ENCODE peak calls at places on chromosomes 5 and 9, in eight cellular contexts. H, N, X, F, Q, A, P and Y are unnamed samples.

GRCh38 chr5:166497705-166498104 is 1793.7 kb upstream of the WWC1 start:
- DNase-seq in A (no peak), P (no peak), F (no peak), H (no peak), X (no peak), N (no peak), Q (no peak), Y (peak)

GRCh38 chr5:151686673-151687378 is at the start of gene SPARC:
- DNase-seq in N (peak), Q (peak), A (no peak), F (peak), H (peak), X (no peak), P (peak), Y (no peak)

GRCh38 chr5:80408475-80408875 is 611 bp downstream of the ZFYVE16 start:
- DNase-seq in F (peak), A (peak), N (peak), P (no peak), Q (peak), X (peak), H (peak), Y (no peak)

GRCh38 chr9:25716220-25716872 is 38.1 kb upstream of the TUSC1 start:
- DNase-seq in Q (no peak), N (no peak), A (no peak), P (peak), H (peak), F (peak), X (peak), Y (peak)

GRCh38 chr5:31119938-31120641 is 73.4 kb upstream of the CDH6 start:
- DNase-seq in H (no peak), N (no peak), X (no peak), F (no peak), A (no peak), P (no peak), Q (no peak), Y (peak)

GRCh38 chr9:89022071-89022721 is 30.9 kb downstream of the S1PR3 start:
- DNase-seq in A (no peak), N (no peak), X (no peak), P (no peak), F (no peak), Q (no peak), H (peak), Y (no peak)

GRCh38 chr9:30075451-30076199 is 2308.8 kb upstream of the ACO1 start:
- DNase-seq in A (no peak), Q (no peak), H (no peak), X (peak), P (no peak), F (no peak), N (peak), Y (peak)

GRCh38 chr9:76403352-76403751 is 9.1 kb upstream of the RFK start:
- DNase-seq in H (no peak), N (peak), F (peak), P (peak), Q (no peak), A (no peak), X (peak), Y (peak)

GRCh38 chr5:908172-908571 is 15.5 kb downstream of the TRIP13 start:
- DNase-seq in N (no peak), H (no peak), P (no peak), A (no peak), F (no peak), Q (no peak), X (no peak), Y (no peak)

GRCh38 chr5:173627860-173628392 is 11.5 kb upstream of the BOD1 start:
- DNase-seq in A (no peak), P (no peak), H (no peak), X (no peak), F (no peak), N (no peak), Q (no peak), Y (no peak)

GRCh38 chr5:107378218-107378899 is 292.4 kb downstream of the EFNA5 start:
- DNase-seq in Q (no peak), H (no peak), X (no peak), P (no peak), N (no peak), F (no peak), A (no peak), Y (no peak)

GRCh38 chr5:7250609-7251008 is 145.3 kb upstream of the ADCY2 start:
- DNase-seq in Q (no peak), P (no peak), F (no peak), H (no peak), X (no peak), N (no peak), A (no peak), Y (no peak)

GRCh38 chr9:93110400-93110855 is 14.4 kb downstream of the CARD19 start:
- DNase-seq in F (no peak), Q (peak), A (peak), H (no peak), P (no peak), N (no peak), X (no peak), Y (no peak)

DNA sequence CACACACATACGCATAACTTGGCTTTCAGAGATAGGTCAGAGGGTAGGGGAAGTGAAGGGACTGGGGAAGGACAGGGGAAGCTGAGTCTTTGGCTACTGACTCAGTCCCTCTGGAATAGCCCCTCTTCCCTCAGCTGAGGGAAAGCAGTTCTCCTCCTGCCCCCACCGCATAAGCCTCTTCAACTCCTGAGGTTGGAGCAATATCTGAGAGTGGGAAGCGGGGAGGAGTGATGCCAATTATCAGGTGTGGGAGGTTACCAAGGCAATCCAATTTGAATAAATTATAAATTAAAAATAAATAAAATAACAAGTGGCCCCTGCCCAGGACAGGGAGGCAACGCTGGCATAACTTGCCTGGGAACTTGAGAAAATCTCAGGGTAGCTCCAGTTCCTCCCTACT is 1.7 kb upstream of the STOML2 start:
- DNase-seq in X (no peak), A (no peak), H (no peak), N (no peak), F (no peak), P (no peak), Q (no peak), Y (no peak)
- H3K4me3 ChIP-seq in X (no peak), A (no peak), H (no peak), N (no peak), F (no peak), P (no peak), Q (no peak), Y (no peak)

GRCh38 chr9:136327313-136327971 is at the start of gene GPSM1:
- DNase-seq in P (no peak), F (peak), X (peak), A (no peak), Q (peak), N (peak), H (peak), Y (no peak)
- H3K4me3 ChIP-seq in P (peak), F (peak), X (peak), A (peak), Q (peak), N (peak), H (peak), Y (peak)

GRCh38 chr5:3451961-3452360 is 143.7 kb upstream of the IRX1 start:
- DNase-seq in Q (no peak), X (no peak), F (no peak), N (no peak), H (no peak), P (no peak), A (no peak), Y (no peak)

GRCh38 chr5:3446410-3446809 is 149.2 kb upstream of the IRX1 start:
- DNase-seq in F (no peak), H (no peak), Q (no peak), A (no peak), X (no peak), P (no peak), N (no peak), Y (no peak)

GRCh38 chr5:3452622-3453021 is 143.0 kb upstream of the IRX1 start:
- DNase-seq in P (no peak), A (no peak), Q (no peak), N (no peak), F (no peak), H (no peak), X (no peak), Y (no peak)

GRCh38 chr5:3449481-3449880 is 146.2 kb upstream of the IRX1 start:
- DNase-seq in Q (no peak), H (no peak), A (no peak), F (no peak), P (no peak), N (no peak), X (no peak), Y (no peak)
- H3K4me3 ChIP-seq in Q (no peak), H (no peak), A (no peak), F (no peak), P (no peak), N (no peak), X (no peak), Y (no peak)

DNA sequence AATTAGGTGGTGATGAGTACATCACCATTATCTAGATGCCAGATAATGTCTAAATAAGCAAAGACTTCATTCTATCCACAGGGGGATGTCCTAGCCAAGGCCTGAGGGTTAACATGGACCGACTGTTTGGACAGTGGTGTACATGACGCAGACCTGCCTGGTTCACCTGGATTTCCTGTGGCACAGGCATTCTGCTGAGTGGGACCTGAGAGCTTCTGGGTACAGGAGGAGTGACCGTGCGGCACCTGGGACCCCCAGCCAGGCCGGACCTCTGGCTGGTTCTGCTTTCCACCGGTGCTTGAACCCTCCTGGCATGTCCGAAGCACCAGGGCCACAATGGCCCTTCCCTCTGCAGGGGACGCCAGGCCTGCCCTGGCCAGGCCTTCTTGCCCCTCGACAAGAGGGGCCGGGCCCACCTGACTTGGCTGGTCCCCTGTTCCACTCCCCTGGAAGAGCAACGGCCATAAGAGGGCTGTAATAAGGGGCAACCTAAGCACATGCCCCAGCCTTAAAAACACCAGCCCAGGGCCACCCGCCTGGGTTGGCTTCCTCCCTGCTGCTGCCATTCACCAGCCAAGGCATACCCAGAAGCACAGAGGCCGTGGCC is 8.6 kb downstream of the GFPT2 start:
- DNase-seq in A (no peak), H (no peak), Q (no peak), X (no peak), N (no peak), P (no peak), F (no peak), Y (no peak)
- H3K4me3 ChIP-seq in A (no peak), H (no peak), Q (no peak), X (no peak), N (no peak), P (no peak), F (no peak), Y (no peak)

GRCh38 chr5:12661617-12662370 is 757.5 kb upstream of the CTNND2 start:
- DNase-seq in A (no peak), F (no peak), P (no peak), H (no peak), X (no peak), Q (no peak), N (no peak), Y (no peak)
- H3K4me3 ChIP-seq in A (no peak), F (no peak), P (no peak), H (no peak), X (no peak), Q (no peak), N (no peak), Y (no peak)

GRCh38 chr5:120098902-120099301 is 365.2 kb upstream of the PRR16 start:
- DNase-seq in Q (no peak), F (no peak), N (no peak), A (no peak), X (no peak), H (no peak), P (no peak), Y (no peak)

GRCh38 chr5:120092649-120093048 is 371.5 kb upstream of the PRR16 start:
- DNase-seq in P (no peak), H (no peak), Q (no peak), N (no peak), F (no peak), A (no peak), X (no peak), Y (no peak)

GRCh38 chr5:120091376-120091948 is 372.6 kb upstream of the PRR16 start:
- DNase-seq in P (no peak), F (no peak), N (no peak), X (no peak), Q (no peak), A (no peak), H (no peak), Y (no peak)

GRCh38 chr5:120093178-120093577 is 370.9 kb upstream of the PRR16 start:
- DNase-seq in P (no peak), Q (no peak), N (no peak), X (no peak), A (no peak), F (no peak), H (no peak), Y (no peak)

DNA sequence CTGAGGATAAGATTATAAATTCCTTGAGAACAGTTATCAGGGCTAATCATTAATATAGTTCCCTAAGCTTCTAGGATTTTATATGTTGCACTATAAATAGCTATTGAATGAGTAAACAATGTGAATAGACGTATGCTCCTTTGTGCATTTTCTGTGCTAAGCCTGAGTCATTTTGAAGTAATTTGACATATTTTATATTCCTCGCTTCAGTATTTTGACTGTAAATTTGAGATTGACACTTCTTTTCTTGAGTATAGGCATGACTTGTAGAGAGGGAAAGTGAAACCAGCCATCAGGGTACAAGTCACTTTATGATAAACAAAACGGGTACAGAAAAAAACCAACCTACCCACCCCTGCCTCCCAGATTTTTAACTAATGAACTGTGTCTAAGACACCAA is 367.7 kb upstream of the PRR16 start:
- DNase-seq in H (no peak), P (peak), N (no peak), Q (no peak), X (no peak), F (no peak), A (no peak), Y (peak)
- H3K4me3 ChIP-seq in H (peak), P (no peak), N (no peak), Q (no peak), X (no peak), F (peak), A (no peak), Y (peak)

GRCh38 chr9:133608382-133608781 is 807 bp downstream of the FAM163B start:
- DNase-seq in X (no peak), F (no peak), P (no peak), A (no peak), H (no peak), Q (no peak), N (no peak), Y (no peak)
- H3K4me3 ChIP-seq in X (no peak), F (no peak), P (no peak), A (no peak), H (no peak), Q (no peak), N (no peak), Y (no peak)

GRCh38 chr5:178113141-178113787 is at the start of gene N4BP3:
- DNase-seq in F (peak), N (peak), H (no peak), X (peak), Q (no peak), P (no peak), A (peak), Y (no peak)
- H3K4me3 ChIP-seq in F (peak), N (peak), H (peak), X (peak), Q (peak), P (peak), A (peak), Y (peak)